ENCODE peak calls at places on chromosomes 13 and 19, in seven cellular contexts. One of them, this sample, is unnamed.

GRCh38 chr13:49256841-49257240 is 9.1 kb downstream of the CDADC1 start:
- DNase-seq in GM06990: no peak
- DNase-seq in T-helper 17 cell: no peak
- DNase-seq in hypothalamus: no peak
- DNase-seq in NCI-H2107: no peak
- DNase-seq in stimulated activated CD8-positive, alpha-beta memory T cell treated with anti-CD3 and anti-CD28 coated beads, Interleukin-7, amount 100 ng/mL, for 48 hours: no peak
- DNase-seq in fibroblast of lung: peak
- DNase-seq in this sample: no peak

GRCh38 chr13:106393776-106394175 is 141.7 kb downstream of the EFNB2 start:
- DNase-seq in GM06990: no peak
- DNase-seq in T-helper 17 cell: no peak
- DNase-seq in hypothalamus: no peak
- DNase-seq in NCI-H2107: no peak
- DNase-seq in stimulated activated CD8-positive, alpha-beta memory T cell treated with anti-CD3 and anti-CD28 coated beads, Interleukin-7, amount 100 ng/mL, for 48 hours: no peak
- DNase-seq in fibroblast of lung: no peak
- DNase-seq in this sample: no peak

GRCh38 chr19:3124630-3125029 is 11.2 kb upstream of the GNA15 start:
- DNase-seq in GM06990: peak
- DNase-seq in T-helper 17 cell: no peak
- DNase-seq in hypothalamus: no peak
- DNase-seq in NCI-H2107: no peak
- DNase-seq in stimulated activated CD8-positive, alpha-beta memory T cell treated with anti-CD3 and anti-CD28 coated beads, Interleukin-7, amount 100 ng/mL, for 48 hours: no peak
- DNase-seq in fibroblast of lung: no peak
- DNase-seq in this sample: no peak

GRCh38 chr19:33268162-33268991 is 34.0 kb downstream of the CEBPA start:
- DNase-seq in GM06990: no peak
- DNase-seq in T-helper 17 cell: no peak
- DNase-seq in hypothalamus: no peak
- DNase-seq in NCI-H2107: no peak
- DNase-seq in stimulated activated CD8-positive, alpha-beta memory T cell treated with anti-CD3 and anti-CD28 coated beads, Interleukin-7, amount 100 ng/mL, for 48 hours: no peak
- DNase-seq in fibroblast of lung: no peak
- DNase-seq in this sample: no peak

GRCh38 chr19:45496349-45496953 is 396 bp downstream of the RTN2 start:
- DNase-seq in GM06990: no peak
- DNase-seq in T-helper 17 cell: peak
- DNase-seq in hypothalamus: peak
- DNase-seq in NCI-H2107: no peak
- DNase-seq in stimulated activated CD8-positive, alpha-beta memory T cell treated with anti-CD3 and anti-CD28 coated beads, Interleukin-7, amount 100 ng/mL, for 48 hours: no peak
- DNase-seq in fibroblast of lung: no peak
- DNase-seq in this sample: no peak

GRCh38 chr13:37476874-37477273 is 121.7 kb downstream of the POSTN start:
- DNase-seq in GM06990: no peak
- DNase-seq in T-helper 17 cell: no peak
- DNase-seq in hypothalamus: no peak
- DNase-seq in NCI-H2107: no peak
- DNase-seq in stimulated activated CD8-positive, alpha-beta memory T cell treated with anti-CD3 and anti-CD28 coated beads, Interleukin-7, amount 100 ng/mL, for 48 hours: no peak
- DNase-seq in fibroblast of lung: peak
- DNase-seq in this sample: no peak

GRCh38 chr13:97849305-97849704 is 104.2 kb upstream of the IPO5 start:
- DNase-seq in GM06990: no peak
- DNase-seq in T-helper 17 cell: no peak
- DNase-seq in hypothalamus: no peak
- DNase-seq in NCI-H2107: peak
- DNase-seq in stimulated activated CD8-positive, alpha-beta memory T cell treated with anti-CD3 and anti-CD28 coated beads, Interleukin-7, amount 100 ng/mL, for 48 hours: no peak
- DNase-seq in fibroblast of lung: peak
- DNase-seq in this sample: peak

GRCh38 chr13:40101708-40102359 is 446.4 kb downstream of the COG6 start:
- DNase-seq in GM06990: peak
- DNase-seq in T-helper 17 cell: no peak
- DNase-seq in hypothalamus: no peak
- DNase-seq in NCI-H2107: no peak
- DNase-seq in stimulated activated CD8-positive, alpha-beta memory T cell treated with anti-CD3 and anti-CD28 coated beads, Interleukin-7, amount 100 ng/mL, for 48 hours: peak
- DNase-seq in fibroblast of lung: no peak
- DNase-seq in this sample: peak

GRCh38 chr19:3586124-3586626 is 897 bp downstream of the GIPC3 start:
- DNase-seq in GM06990: no peak
- DNase-seq in T-helper 17 cell: peak
- DNase-seq in hypothalamus: no peak
- DNase-seq in NCI-H2107: no peak
- DNase-seq in stimulated activated CD8-positive, alpha-beta memory T cell treated with anti-CD3 and anti-CD28 coated beads, Interleukin-7, amount 100 ng/mL, for 48 hours: no peak
- DNase-seq in fibroblast of lung: no peak
- DNase-seq in this sample: no peak

GRCh38 chr19:7556696-7557315 is 21.3 kb downstream of the PNPLA6 start:
- DNase-seq in GM06990: no peak
- DNase-seq in T-helper 17 cell: no peak
- DNase-seq in hypothalamus: no peak
- DNase-seq in NCI-H2107: no peak
- DNase-seq in stimulated activated CD8-positive, alpha-beta memory T cell treated with anti-CD3 and anti-CD28 coated beads, Interleukin-7, amount 100 ng/mL, for 48 hours: no peak
- DNase-seq in fibroblast of lung: no peak
- DNase-seq in this sample: no peak

This sample was measured in GM12878.